ENCODE peak calls at places on chromosomes 6 and 20, in five cellular contexts. D, M, C, O and T are unnamed samples. For H3K36me3 and H3K4me1, the result is how much of the 10 kb centered on the place peaks cover.

GRCh38 chr20:45835230-45836224 is 1.9 kb downstream of the SNX21 start:
- DNase-seq in D (no peak), M (peak), C (no peak), O (no peak), T (no peak)

GRCh38 chr6:53309059-53309896 is 39.5 kb downstream of the ELOVL5 start:
- DNase-seq in D (no peak), M (peak), C (peak), O (no peak), T (no peak)

GRCh38 chr6:135281907-135282306 is 100.8 kb downstream of the MYB start:
- DNase-seq in D (no peak), M (no peak), C (no peak), O (no peak), T (no peak)

GRCh38 chr20:29300579-29301551 is 1956.6 kb upstream of the DEFB115 start:
- DNase-seq in D (no peak), M (no peak), C (no peak), O (no peak), T (no peak)

GRCh38 chr6:105810105-105810921 is 275.8 kb upstream of the PRDM1 start:
- DNase-seq in D (peak), M (peak), C (no peak), O (no peak), T (peak)

GRCh38 chr20:18904624-18905023 is 91.0 kb downstream of the SCP2D1 start:
- DNase-seq in D (peak), M (no peak), C (no peak), O (no peak), T (no peak)

GRCh38 chr20:18811186-18811585 is 2.4 kb upstream of the SCP2D1 start:
- DNase-seq in D (no peak), M (no peak), C (no peak), O (no peak), T (no peak)

GRCh38 chr6:82006027-82006738 is 241.4 kb downstream of the IBTK start:
- DNase-seq in D (no peak), M (no peak), C (peak), O (no peak), T (no peak)

GRCh38 chr6:170230520-170231390 is 60.1 kb downstream of the DLL1 start:
- DNase-seq in D (no peak), M (no peak), C (no peak), O (no peak), T (no peak)

GRCh38 chr6:30646450-30647038 is 389 bp upstream of the C6orf136 start:
- DNase-seq in D (no peak), M (peak), C (peak), O (peak), T (no peak)

GRCh38 chr20:58634818-58635665 is 16.0 kb upstream of the STX16 start:
- DNase-seq in D (no peak), M (peak), C (no peak), O (no peak), T (no peak)

GRCh38 chr6:125679128-125679527 is 70.3 kb upstream of the HEY2 start:
- DNase-seq in D (no peak), M (no peak), C (no peak), O (no peak), T (no peak)

GRCh38 chr20:17654649-17655285 is 27.3 kb downstream of the RRBP1 start:
- DNase-seq in D (no peak), M (peak), C (peak), O (no peak), T (peak)

DNA sequence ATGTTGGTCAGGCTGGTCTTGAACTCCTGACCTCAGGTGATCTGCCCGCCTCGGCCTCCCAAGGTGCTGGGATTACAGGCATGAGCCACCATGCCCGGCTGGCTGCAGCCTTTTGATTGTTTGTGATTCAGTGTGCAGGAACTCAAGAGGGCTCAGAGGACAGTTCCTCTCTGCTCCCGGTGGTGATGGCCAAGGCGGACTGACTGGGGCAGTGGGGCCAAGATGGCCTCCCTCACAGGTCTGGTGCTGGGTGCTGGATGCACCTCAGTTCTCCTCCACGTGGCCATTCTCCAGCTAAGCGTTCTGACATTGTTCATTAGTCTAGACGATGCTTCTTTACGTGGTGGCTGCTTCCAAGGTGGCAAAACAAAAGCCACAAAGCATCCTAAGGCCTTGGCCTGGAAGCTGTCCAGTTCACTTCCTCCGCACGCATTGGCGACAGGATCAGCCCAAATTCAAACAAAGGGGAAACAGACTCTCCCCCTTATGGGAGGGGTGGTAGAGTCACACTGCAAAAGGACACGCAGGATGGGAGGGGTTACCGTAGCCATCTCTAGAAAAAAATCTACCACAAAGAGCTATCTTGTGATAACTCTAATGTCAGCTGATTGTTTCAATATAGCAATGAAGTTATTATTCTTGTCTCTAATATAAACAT is 146.9 kb downstream of the FOXC1 start:
- DNase-seq in D (no peak), M (no peak), C (no peak), O (no peak), T (no peak)
- H3K36me3 ChIP-seq in D (under half), M (under half), C (under half), O (under half), T (under half)

GRCh38 chr20:37233471-37234253 is 28.0 kb downstream of the GHRH start:
- DNase-seq in D (no peak), M (no peak), C (no peak), O (no peak), T (no peak)

GRCh38 chr20:37234254-37234581 is 27.4 kb downstream of the GHRH start:
- DNase-seq in D (no peak), M (no peak), C (peak), O (no peak), T (no peak)

GRCh38 chr20:37236462-37236861 is 25.2 kb downstream of the GHRH start:
- DNase-seq in D (no peak), M (no peak), C (no peak), O (no peak), T (no peak)

GRCh38 chr20:37237656-37238055 is 24.0 kb downstream of the GHRH start:
- DNase-seq in D (no peak), M (no peak), C (no peak), O (no peak), T (no peak)

GRCh38 chr20:37235065-37235464 is 26.5 kb downstream of the GHRH start:
- DNase-seq in D (no peak), M (no peak), C (peak), O (no peak), T (no peak)
- H3K4me1 ChIP-seq in D (under half), M (under half), C (half or more), O (under half), T (under half)

GRCh38 chr6:155224031-155224451 is 39.8 kb upstream of the CLDN20 start:
- DNase-seq in D (peak), M (no peak), C (no peak), O (no peak), T (no peak)
- TF ChIP-seq YY1 in D (no peak), M (no peak), C (no peak), O (no peak), T (no peak)

GRCh38 chr6:144467921-144468320 is 182.8 kb downstream of the UTRN start:
- DNase-seq in D (no peak), M (no peak), C (no peak), O (no peak), T (no peak)

GRCh38 chr6:144469144-144469575 is 184.0 kb downstream of the UTRN start:
- DNase-seq in D (no peak), M (no peak), C (no peak), O (no peak), T (no peak)

GRCh38 chr6:144466716-144467115 is 181.6 kb downstream of the UTRN start:
- DNase-seq in D (no peak), M (no peak), C (no peak), O (no peak), T (no peak)

GRCh38 chr6:144468709-144469108 is 183.6 kb downstream of the UTRN start:
- DNase-seq in D (no peak), M (no peak), C (no peak), O (no peak), T (no peak)

GRCh38 chr6:144467153-144467762 is 182.1 kb downstream of the UTRN start:
- DNase-seq in D (no peak), M (no peak), C (no peak), O (no peak), T (peak)
- H3K36me3 ChIP-seq in D (under half), M (under half), C (under half), O (under half), T (under half)

DNA sequence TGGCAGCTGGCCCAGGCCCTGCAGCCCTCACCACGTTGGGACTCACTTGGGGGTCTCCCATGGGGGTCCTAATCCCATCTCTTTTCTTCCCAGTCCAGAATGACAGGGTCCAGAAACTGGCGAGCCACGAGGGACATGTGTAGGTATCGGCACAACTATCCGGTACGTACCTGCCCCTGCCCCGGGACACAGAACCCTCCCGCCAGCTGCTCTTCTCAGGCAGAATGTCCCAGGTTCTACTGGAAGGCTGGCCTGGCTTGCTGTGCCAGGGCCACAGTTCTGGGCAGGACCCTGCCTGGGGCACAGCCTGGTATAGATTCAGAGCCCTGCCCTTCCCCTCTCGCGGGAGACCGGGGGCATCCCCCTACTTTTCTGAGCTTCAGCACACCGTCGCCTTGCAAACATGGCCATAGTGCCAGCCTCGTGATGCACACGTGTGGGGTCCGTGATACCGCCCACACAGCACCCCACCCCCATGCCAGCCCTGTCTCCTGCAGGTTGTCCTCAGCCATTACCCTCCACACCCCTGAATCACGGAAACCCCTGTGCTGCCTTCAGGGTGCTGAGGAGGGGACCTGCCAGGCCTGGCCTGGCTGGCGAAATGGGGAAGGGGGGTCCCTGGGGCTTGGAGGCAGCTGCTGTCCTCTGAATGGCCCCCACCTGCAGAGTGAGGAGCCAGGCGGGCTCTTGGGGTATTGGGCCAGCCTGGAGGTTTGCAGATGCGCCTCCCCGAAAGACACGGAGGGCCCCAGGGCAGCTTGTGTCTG is 3.0 kb downstream of the OGFR start:
- DNase-seq in D (no peak), M (no peak), C (no peak), O (no peak), T (no peak)
- H3K4me1 ChIP-seq in D (under half), M (under half), C (under half), O (under half), T (under half)

GRCh38 chr20:3162080-3162611 is 2.5 kb upstream of the FASTKD5 start:
- DNase-seq in D (no peak), M (no peak), C (peak), O (no peak), T (no peak)
- TF ChIP-seq YY1 in D (no peak), M (no peak), C (no peak), O (no peak), T (no peak)